ENCODE peak calls at places on chromosomes 3 and 15, in six cellular contexts. One of them, this sample, is unnamed. For H3K27me3, the result is how much of the 10 kb centered on the place peaks cover.

GRCh38 chr3:194450341-194450740 is 36.5 kb downstream of the ATP13A3 start:
- DNase-seq in HL-60: no peak
- DNase-seq in MM.1S: no peak
- DNase-seq in transverse colon: no peak
- DNase-seq in keratinocyte: no peak
- DNase-seq in K562: no peak
- DNase-seq in this sample: no peak

GRCh38 chr3:105369501-105370371 is 3.0 kb downstream of the ALCAM start:
- DNase-seq in K562: no peak
- DNase-seq in transverse colon: peak
- DNase-seq in HL-60: peak
- DNase-seq in keratinocyte: no peak
- DNase-seq in MM.1S: peak
- DNase-seq in this sample: peak

GRCh38 chr3:67462185-67462584 is 192.2 kb downstream of the SUCLG2 start:
- DNase-seq in transverse colon: no peak
- DNase-seq in K562: no peak
- DNase-seq in MM.1S: no peak
- DNase-seq in HL-60: no peak
- DNase-seq in keratinocyte: no peak
- DNase-seq in this sample: no peak

GRCh38 chr3:57079221-57079831 is 18.9 kb downstream of the SPATA12 start:
- DNase-seq in HL-60: no peak
- DNase-seq in K562: peak
- DNase-seq in MM.1S: no peak
- DNase-seq in transverse colon: peak
- DNase-seq in keratinocyte: no peak
- DNase-seq in this sample: peak

GRCh38 chr3:50211930-50212329 is 6.9 kb downstream of the SLC38A3 start:
- DNase-seq in HL-60: peak
- DNase-seq in keratinocyte: no peak
- DNase-seq in K562: no peak
- DNase-seq in transverse colon: no peak
- DNase-seq in MM.1S: no peak
- DNase-seq in this sample: peak

GRCh38 chr3:123949606-123950005 is 11.4 kb downstream of the CCDC14 start:
- DNase-seq in transverse colon: no peak
- DNase-seq in K562: no peak
- DNase-seq in MM.1S: no peak
- DNase-seq in HL-60: no peak
- DNase-seq in keratinocyte: no peak
- DNase-seq in this sample: no peak

GRCh38 chr15:39266882-39267281 is 314.0 kb upstream of the THBS1 start:
- DNase-seq in K562: no peak
- DNase-seq in MM.1S: no peak
- DNase-seq in HL-60: no peak
- DNase-seq in keratinocyte: no peak
- DNase-seq in transverse colon: no peak
- DNase-seq in this sample: no peak

GRCh38 chr3:60217156-60217911 is 1033.9 kb downstream of the FHIT start:
- DNase-seq in HL-60: no peak
- DNase-seq in transverse colon: no peak
- DNase-seq in K562: no peak
- DNase-seq in keratinocyte: no peak
- DNase-seq in MM.1S: no peak
- DNase-seq in this sample: no peak

GRCh38 chr3:156513619-156514018 is 41.3 kb downstream of the SSR3 start:
- DNase-seq in HL-60: no peak
- DNase-seq in keratinocyte: no peak
- DNase-seq in K562: no peak
- DNase-seq in MM.1S: no peak
- DNase-seq in transverse colon: no peak
- DNase-seq in this sample: no peak

GRCh38 chr3:13515036-13515435 is 33.9 kb upstream of the FBLN2 start:
- DNase-seq in MM.1S: no peak
- DNase-seq in transverse colon: no peak
- DNase-seq in HL-60: no peak
- DNase-seq in keratinocyte: no peak
- DNase-seq in K562: no peak
- DNase-seq in this sample: no peak

GRCh38 chr3:133208184-133208583 is 170.0 kb downstream of the TMEM108 start:
- DNase-seq in K562: no peak
- DNase-seq in transverse colon: no peak
- DNase-seq in MM.1S: no peak
- DNase-seq in keratinocyte: no peak
- DNase-seq in HL-60: no peak
- DNase-seq in this sample: no peak

GRCh38 chr3:161560006-161560637 is 63.5 kb downstream of the OTOL1 start:
- DNase-seq in transverse colon: peak
- DNase-seq in keratinocyte: no peak
- DNase-seq in MM.1S: peak
- DNase-seq in HL-60: no peak
- DNase-seq in K562: no peak
- DNase-seq in this sample: peak

GRCh38 chr3:149657796-149658443 is at the start of gene WWTR1:
- DNase-seq in keratinocyte: no peak
- DNase-seq in transverse colon: peak
- DNase-seq in MM.1S: peak
- DNase-seq in HL-60: no peak
- DNase-seq in K562: no peak
- DNase-seq in this sample: no peak

GRCh38 chr3:32405711-32406323 is 14.2 kb downstream of the CMTM7 start:
- DNase-seq in keratinocyte: no peak
- DNase-seq in transverse colon: no peak
- DNase-seq in HL-60: no peak
- DNase-seq in K562: no peak
- DNase-seq in MM.1S: no peak
- DNase-seq in this sample: no peak

GRCh38 chr15:51887887-51888592 is 58.6 kb downstream of the TMOD3 start:
- DNase-seq in keratinocyte: no peak
- DNase-seq in K562: no peak
- DNase-seq in transverse colon: no peak
- DNase-seq in HL-60: no peak
- DNase-seq in MM.1S: no peak
- DNase-seq in this sample: no peak

DNA sequence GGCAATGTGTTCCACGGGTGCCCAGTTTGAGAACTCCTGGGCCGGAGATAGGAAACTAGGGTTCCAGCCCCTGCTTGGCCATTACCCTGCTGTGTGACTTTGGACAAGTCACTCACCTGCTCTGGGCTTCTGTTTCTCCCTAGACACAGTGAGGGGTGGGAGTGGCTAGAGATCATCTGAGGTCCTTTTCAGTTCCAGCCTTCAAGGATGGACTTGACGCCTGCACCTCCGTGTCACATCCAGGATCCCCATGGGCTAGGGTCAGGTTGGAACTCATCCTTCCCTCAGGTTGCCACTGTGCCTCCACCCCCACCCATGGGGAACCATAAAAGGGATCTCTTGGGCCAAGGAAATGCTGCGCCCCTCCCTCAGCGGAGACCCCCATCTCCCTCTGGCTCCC is 177.5 kb downstream of the SMAD6 start:
- DNase-seq in keratinocyte: no peak
- DNase-seq in K562: no peak
- DNase-seq in MM.1S: no peak
- DNase-seq in transverse colon: no peak
- DNase-seq in HL-60: no peak
- DNase-seq in this sample: no peak
- TF ChIP-seq CTCF in keratinocyte: no peak
- TF ChIP-seq CTCF in K562: no peak
- TF ChIP-seq CTCF in MM.1S: no peak
- TF ChIP-seq CTCF in transverse colon: no peak
- TF ChIP-seq CTCF in HL-60: no peak
- TF ChIP-seq CTCF in this sample: no peak

GRCh38 chr3:109188726-109189125 is 52.2 kb downstream of the C3orf85 start:
- DNase-seq in keratinocyte: no peak
- DNase-seq in HL-60: no peak
- DNase-seq in MM.1S: no peak
- DNase-seq in K562: no peak
- DNase-seq in transverse colon: no peak
- DNase-seq in this sample: peak
- H3K27me3 ChIP-seq in keratinocyte: under half
- H3K27me3 ChIP-seq in HL-60: under half
- H3K27me3 ChIP-seq in MM.1S: under half
- H3K27me3 ChIP-seq in K562: under half
- H3K27me3 ChIP-seq in transverse colon: under half
- H3K27me3 ChIP-seq in this sample: under half

DNA sequence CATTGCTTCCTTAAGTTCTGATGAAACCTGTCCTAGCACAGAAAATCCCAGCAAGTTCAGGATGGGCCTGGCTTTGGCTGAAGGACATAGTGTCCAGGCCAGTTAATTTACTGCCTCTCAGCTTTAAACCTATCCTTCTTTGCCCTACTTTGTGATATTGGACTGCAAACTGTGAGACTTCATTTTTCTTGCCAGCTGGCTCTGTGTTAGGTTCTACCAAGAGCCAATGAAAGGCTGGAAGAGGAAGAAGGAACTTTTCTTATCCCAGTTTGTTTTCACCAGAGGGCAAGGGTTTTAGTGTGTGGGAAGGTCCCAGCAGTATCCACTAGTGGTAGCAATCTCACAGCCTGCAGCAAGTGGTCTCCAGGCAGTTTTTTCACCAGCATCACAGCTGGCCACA is 18.2 kb downstream of the DCUN1D1 start:
- DNase-seq in transverse colon: no peak
- DNase-seq in HL-60: no peak
- DNase-seq in MM.1S: no peak
- DNase-seq in K562: no peak
- DNase-seq in keratinocyte: no peak
- DNase-seq in this sample: no peak
- TF ChIP-seq CTCF in transverse colon: no peak
- TF ChIP-seq CTCF in HL-60: no peak
- TF ChIP-seq CTCF in MM.1S: no peak
- TF ChIP-seq CTCF in K562: no peak
- TF ChIP-seq CTCF in keratinocyte: no peak
- TF ChIP-seq CTCF in this sample: no peak

GRCh38 chr3:72123908-72124441 is 339.0 kb upstream of the PROK2 start:
- DNase-seq in K562: no peak
- DNase-seq in HL-60: no peak
- DNase-seq in MM.1S: no peak
- DNase-seq in keratinocyte: peak
- DNase-seq in transverse colon: peak
- DNase-seq in this sample: no peak
- H3K27me3 ChIP-seq in K562: under half
- H3K27me3 ChIP-seq in HL-60: under half
- H3K27me3 ChIP-seq in MM.1S: under half
- H3K27me3 ChIP-seq in keratinocyte: under half
- H3K27me3 ChIP-seq in transverse colon: under half
- H3K27me3 ChIP-seq in this sample: under half

GRCh38 chr15:31463521-31464102 is 137.0 kb downstream of the KLF13 start:
- DNase-seq in transverse colon: no peak
- DNase-seq in keratinocyte: no peak
- DNase-seq in K562: no peak
- DNase-seq in HL-60: no peak
- DNase-seq in MM.1S: no peak
- DNase-seq in this sample: no peak

GRCh38 chr15:31459011-31459748 is 132.5 kb downstream of the KLF13 start:
- DNase-seq in MM.1S: peak
- DNase-seq in K562: no peak
- DNase-seq in transverse colon: peak
- DNase-seq in keratinocyte: peak
- DNase-seq in HL-60: no peak
- DNase-seq in this sample: no peak

GRCh38 chr15:31461375-31461774 is 134.7 kb downstream of the KLF13 start:
- DNase-seq in MM.1S: no peak
- DNase-seq in K562: no peak
- DNase-seq in HL-60: no peak
- DNase-seq in transverse colon: no peak
- DNase-seq in keratinocyte: no peak
- DNase-seq in this sample: no peak

GRCh38 chr15:31464216-31465082 is 137.8 kb downstream of the KLF13 start:
- DNase-seq in HL-60: no peak
- DNase-seq in K562: no peak
- DNase-seq in MM.1S: no peak
- DNase-seq in keratinocyte: no peak
- DNase-seq in transverse colon: no peak
- DNase-seq in this sample: no peak

DNA sequence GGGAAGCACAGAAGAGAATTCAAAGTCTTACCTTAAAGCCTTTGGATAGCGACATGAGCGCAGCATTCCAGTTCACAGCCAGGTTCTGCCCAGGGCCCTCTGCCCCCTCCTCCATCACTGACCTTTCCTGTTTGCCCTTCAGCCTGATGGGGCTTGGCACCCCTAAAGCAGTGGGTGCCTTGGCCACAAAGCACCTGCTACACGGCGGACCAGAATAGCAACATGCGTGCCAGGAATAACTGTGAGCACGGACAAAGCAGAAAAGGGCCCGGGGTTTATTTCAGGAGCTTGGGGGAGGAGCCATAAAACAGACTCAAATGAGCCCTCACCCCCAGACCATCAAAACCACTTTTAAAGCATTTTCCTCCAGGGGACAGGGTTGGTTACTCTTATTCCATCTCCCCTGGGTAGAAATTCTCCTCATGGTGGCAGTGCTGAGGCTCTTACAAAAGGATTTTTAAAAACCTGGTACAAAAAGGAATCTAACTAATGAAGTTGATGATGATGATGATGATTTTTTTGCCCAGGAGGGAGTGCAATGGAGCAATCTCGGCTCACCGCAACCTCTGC is 135.4 kb downstream of the KLF13 start:
- DNase-seq in K562: no peak
- DNase-seq in transverse colon: no peak
- DNase-seq in HL-60: no peak
- DNase-seq in keratinocyte: no peak
- DNase-seq in MM.1S: no peak
- DNase-seq in this sample: no peak
- TF ChIP-seq CTCF in K562: peak
- TF ChIP-seq CTCF in transverse colon: no peak
- TF ChIP-seq CTCF in HL-60: no peak
- TF ChIP-seq CTCF in keratinocyte: no peak
- TF ChIP-seq CTCF in MM.1S: peak
- TF ChIP-seq CTCF in this sample: no peak

GRCh38 chr3:138942271-138942670 is 4.7 kb downstream of the FOXL2 start:
- DNase-seq in transverse colon: no peak
- DNase-seq in keratinocyte: no peak
- DNase-seq in MM.1S: no peak
- DNase-seq in K562: no peak
- DNase-seq in HL-60: no peak
- DNase-seq in this sample: no peak
- H3K27me3 ChIP-seq in transverse colon: half or more
- H3K27me3 ChIP-seq in keratinocyte: half or more
- H3K27me3 ChIP-seq in MM.1S: under half
- H3K27me3 ChIP-seq in K562: under half
- H3K27me3 ChIP-seq in HL-60: half or more
- H3K27me3 ChIP-seq in this sample: under half

This sample was measured in WERI-Rb-1.